ENCODE peak calls at places on chromosomes 7 and 10, in eight cellular contexts. X is AG09309, O is heart left ventricle, V is HCT116, C is neural progenitor cell, J is right atrium auricular region, B is adrenal gland, E is fibroblast of mammary gland. M is an unnamed sample.

GRCh38 chr7:151254316-151254715 is 5.8 kb upstream of the SMARCD3 start:
- DNase-seq in X (no peak), O (no peak), V (no peak), C (no peak), J (no peak), B (no peak), E (no peak), M (no peak)

GRCh38 chr10:114179747-114180146 is 594 bp downstream of the TDRD1 start:
- DNase-seq in X (no peak), O (no peak), V (no peak), C (no peak), J (no peak), B (no peak), E (no peak), M (no peak)

GRCh38 chr7:77450054-77450453 is 33.9 kb upstream of the GSAP start:
- DNase-seq in X (no peak), O (no peak), V (no peak), C (no peak), J (no peak), B (no peak), E (no peak), M (peak; percentile 63)

GRCh38 chr7:23476286-23477169 is 6.2 kb upstream of the IGF2BP3 start:
- DNase-seq in X (no peak), O (no peak), V (no peak), C (no peak), J (no peak), B (no peak), E (no peak), M (no peak)

GRCh38 chr10:53744176-53744575 is 971.6 kb upstream of the MBL2 start:
- DNase-seq in X (no peak), O (no peak), V (no peak), C (no peak), J (no peak), B (no peak), E (no peak), M (no peak)

GRCh38 chr7:29109815-29110385 is 36.4 kb downstream of the CPVL start:
- DNase-seq in X (no peak), O (no peak), V (no peak), C (no peak), J (no peak), B (no peak), E (no peak), M (no peak)

GRCh38 chr7:98051118-98051744 is 55.4 kb upstream of the LMTK2 start:
- DNase-seq in X (no peak), O (no peak), V (peak; percentile 58), C (peak; percentile 71), J (no peak), B (no peak), E (no peak), M (no peak)

GRCh38 chr7:21653623-21654022 is 110.8 kb downstream of the DNAH11 start:
- DNase-seq in X (no peak), O (no peak), V (no peak), C (no peak), J (no peak), B (no peak), E (no peak), M (no peak)

GRCh38 chr7:92244803-92245486 is 769 bp downstream of the KRIT1 start:
- DNase-seq in X (no peak), O (no peak), V (no peak), C (no peak), J (no peak), B (peak; percentile 16), E (peak; percentile 27), M (no peak)

GRCh38 chr10:43128958-43129706 is 9.1 kb upstream of the CSGALNACT2 start:
- DNase-seq in X (peak; percentile 95), O (no peak), V (peak; percentile 23), C (no peak), J (peak; percentile 54), B (no peak), E (peak; percentile 96), M (peak; percentile 96)

GRCh38 chr7:143305423-143306070 is 10.4 kb upstream of the CLCN1 start:
- DNase-seq in X (no peak), O (peak; percentile 64), V (peak; percentile 44), C (peak; percentile 65), J (no peak), B (peak; percentile 76), E (peak; percentile 57), M (no peak)

DNA sequence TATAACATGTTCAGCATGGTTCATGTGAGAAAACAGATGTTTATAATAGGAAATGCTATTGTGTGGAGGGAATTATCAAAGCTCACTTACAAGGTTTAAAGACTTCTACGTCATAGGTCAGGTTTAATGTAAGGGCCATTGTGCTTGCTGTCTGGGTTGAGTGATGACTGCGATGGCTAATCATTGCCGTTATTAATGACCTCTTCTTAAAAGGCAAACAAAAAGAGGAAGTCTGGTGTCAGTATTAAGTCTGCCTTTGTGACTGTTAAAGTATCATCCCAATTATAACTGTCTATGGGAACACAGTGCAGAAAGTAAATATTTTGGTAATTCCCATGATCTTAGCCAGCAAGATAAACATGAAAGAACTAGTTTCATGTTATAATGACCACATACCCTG is 382.4 kb downstream of the BBS9 start:
- DNase-seq in X (no peak), O (no peak), V (no peak), C (no peak), J (no peak), B (no peak), E (no peak), M (no peak)
- TF ChIP-seq CTCF in X (no peak), O (no peak), V (no peak), C (no peak), J (no peak), B (no peak), E (no peak), M (no peak)

GRCh38 chr10:73591935-73592699 is 975 bp upstream of the USP54 start:
- DNase-seq in X (no peak), O (peak; percentile 58), V (peak; percentile 48), C (peak; percentile 57), J (peak; percentile 65), B (no peak), E (no peak), M (peak; percentile 45)
- H3K4me3 ChIP-seq in X (no peak overlapping the region), O (peak overlapping the region; percentile 37), V (peak overlapping the region; percentile 28), C (peak overlapping the region; percentile 34), J (no peak overlapping the region), B (no peak overlapping the region), E (no peak overlapping the region), M (no peak overlapping the region)

DNA sequence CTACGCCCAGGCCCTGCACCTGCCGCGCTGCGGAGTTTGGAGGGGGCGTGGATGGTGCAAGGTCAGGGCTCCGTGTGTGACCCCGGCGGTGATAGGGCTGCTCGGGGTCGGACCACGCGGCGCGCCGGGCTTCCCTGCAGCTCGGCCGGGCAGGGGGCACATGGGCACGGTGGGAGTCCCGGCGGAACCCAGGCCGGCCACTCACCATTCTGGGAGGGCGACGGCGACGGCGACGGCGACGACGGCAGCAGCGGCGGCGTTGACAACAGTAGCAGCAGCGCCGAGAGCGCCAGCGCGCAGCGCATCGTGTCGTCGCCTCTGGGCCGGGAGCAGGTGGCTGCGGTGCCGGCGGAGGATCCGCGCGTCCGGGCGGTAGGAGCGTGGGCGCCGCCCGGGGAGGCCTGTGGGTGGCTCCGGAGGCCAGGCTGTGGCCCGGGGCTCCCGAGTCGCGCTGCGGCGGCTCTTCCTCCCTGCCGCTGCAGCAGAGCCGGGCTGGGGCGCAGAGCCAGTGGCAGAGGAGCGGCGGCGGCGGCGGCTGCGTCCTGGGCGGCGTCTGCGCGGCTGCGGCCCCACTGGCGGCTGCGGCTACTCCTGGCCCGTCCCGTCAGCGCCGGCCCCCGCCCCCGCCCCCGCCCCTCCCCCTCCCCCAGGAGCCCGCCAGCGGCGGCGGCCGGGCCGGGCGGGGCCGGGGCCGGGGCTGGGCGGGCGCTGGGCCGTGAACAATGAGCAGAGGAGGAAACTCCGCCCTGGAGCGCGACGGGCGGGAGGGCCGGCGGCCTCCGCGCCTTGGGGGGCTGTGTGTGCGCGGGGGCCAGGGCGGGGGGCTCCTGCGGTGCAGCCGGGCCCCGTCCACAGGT is at the start of gene PODXL:
- DNase-seq in X (no peak), O (peak; percentile 78), V (no peak), C (peak; percentile 91), J (no peak), B (peak; percentile 76), E (no peak), M (peak; percentile 70)
- TF ChIP-seq CTCF in X (no peak), O (no peak), V (no peak), C (no peak), J (no peak), B (no peak), E (no peak), M (no peak)

DNA sequence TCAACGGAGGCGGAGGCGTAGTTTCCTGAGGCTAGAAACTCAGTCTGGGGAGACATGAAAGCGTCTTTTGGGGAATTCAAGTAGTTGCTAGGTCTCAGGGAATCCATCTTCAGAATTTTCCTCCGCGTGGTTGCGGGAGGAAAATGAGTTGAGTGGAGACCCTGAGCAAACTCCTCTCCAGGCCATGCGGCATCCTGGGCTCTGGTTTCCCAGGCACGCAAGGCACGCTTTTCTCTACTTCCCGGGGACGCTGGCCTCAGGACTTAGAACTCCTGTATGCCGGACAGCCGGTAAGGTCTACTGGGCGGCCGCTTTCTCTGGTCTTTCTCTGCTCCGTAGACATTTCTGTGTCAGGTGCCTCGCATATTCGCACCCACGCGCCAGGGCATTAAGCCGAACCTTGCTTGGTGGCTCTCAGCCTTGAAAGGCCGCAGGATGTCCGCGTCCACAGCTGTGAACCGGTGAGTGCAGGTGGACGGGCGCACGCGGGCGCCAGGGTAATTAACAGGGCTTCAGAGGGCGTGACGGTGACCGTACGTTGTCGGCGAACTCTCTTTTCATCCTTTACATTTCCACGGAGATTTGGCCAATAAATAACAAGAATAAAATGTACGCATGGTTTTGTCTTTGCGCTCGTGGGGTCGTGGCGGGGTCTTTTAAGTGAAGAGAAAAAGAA is 1.0 kb upstream of the RBM20 start:
- DNase-seq in X (no peak), O (no peak), V (no peak), C (peak; percentile 85), J (no peak), B (no peak), E (no peak), M (peak; percentile 17)
- H3K4me3 ChIP-seq in X (no peak overlapping the region), O (peak overlapping the region; percentile 67), V (peak overlapping the region; percentile 65), C (peak overlapping the region; percentile 69), J (peak overlapping the region; percentile 65), B (no peak overlapping the region), E (no peak overlapping the region), M (peak overlapping the region; percentile 46)

M was measured in foreskin fibroblast.